ENCODE peak calls at places on chromosome X, in nine cellular contexts. X is sigmoid colon, K is GM12865, I is fibroblast of lung, V is upper lobe of right lung, O is cardiac muscle cell, C is omental fat pad, L is D721Med, Q is SK-N-SH. Z is an unnamed sample.

GRCh38 chrX:152843852-152844251 is 13.0 kb downstream of the NSDHL start:
- DNase-seq in V (no peak), I (no peak), C (no peak), O (no peak), L (no peak), K (no peak), X (no peak), Q (no peak), Z (no peak)

GRCh38 chrX:15416133-15416993 is 32.1 kb upstream of the VEGFD start:
- DNase-seq in I (peak; percentile 23), L (no peak), K (peak; percentile 15), O (no peak), Q (no peak), C (no peak), V (no peak), X (no peak), Z (no peak)

GRCh38 chrX:119407681-119408080 is 8.5 kb downstream of the SLC25A43 start:
- DNase-seq in C (no peak), O (no peak), Q (no peak), V (no peak), X (no peak), L (no peak), I (peak; percentile 44), K (no peak), Z (no peak)

GRCh38 chrX:38799995-38800394 is 1.3 kb upstream of the MID1IP1 start:
- DNase-seq in K (no peak), O (no peak), Q (no peak), X (no peak), I (no peak), C (no peak), V (no peak), L (no peak), Z (no peak)

GRCh38 chrX:9573282-9574106 is 108.6 kb downstream of the TBL1X start:
- DNase-seq in Q (no peak), V (no peak), I (no peak), C (no peak), O (no peak), K (no peak), L (no peak), X (no peak), Z (no peak)

GRCh38 chrX:103631145-103631544 is 2.4 kb downstream of the TCEAL1 start:
- DNase-seq in V (no peak), O (no peak), L (no peak), I (no peak), Q (no peak), C (no peak), X (no peak), K (no peak), Z (no peak)

GRCh38 chrX:3160771-3161170 is 119.5 kb downstream of the ARSF start:
- DNase-seq in O (peak; percentile 21), I (no peak), Q (no peak), K (no peak), X (no peak), C (no peak), L (no peak), V (no peak), Z (no peak)

GRCh38 chrX:151167791-151168345 is 8.5 kb upstream of the GPR50 start:
- DNase-seq in L (no peak), I (no peak), C (no peak), X (no peak), O (no peak), V (no peak), Q (no peak), K (no peak), Z (no peak)

GRCh38 chrX:40173662-40174593 is 76.2 kb upstream of the BCOR start:
- DNase-seq in V (peak; percentile 83), K (peak; percentile 85), X (peak; percentile 81), I (peak; percentile 8), L (no peak), C (no peak), Q (peak; percentile 48), O (peak; percentile 59), Z (peak; percentile 86)

GRCh38 chrX:40975951-40976350 is 109.3 kb upstream of the USP9X start:
- DNase-seq in Q (no peak), I (no peak), L (no peak), K (no peak), C (no peak), V (no peak), O (no peak), X (no peak), Z (no peak)

GRCh38 chrX:53831662-53832635 is 145.4 kb upstream of the HUWE1 start:
- DNase-seq in Q (peak; percentile 45), C (no peak), V (no peak), I (peak; percentile 16), X (no peak), L (no peak), K (peak; percentile 54), O (peak; percentile 10), Z (no peak)
- TF ChIP-seq CTCF in Q (peak; percentile 55), C (no peak), V (peak; percentile 42), I (peak; percentile 23), X (no peak), L (peak; percentile 29), K (peak; percentile 43), O (peak; percentile 50), Z (peak; percentile 72)

GRCh38 chrX:79588233-79588632 is 221.1 kb upstream of the ITM2A start:
- DNase-seq in K (no peak), L (no peak), X (no peak), O (no peak), V (no peak), Q (no peak), C (no peak), I (no peak), Z (no peak)

GRCh38 chrX:79592259-79592658 is 225.1 kb upstream of the ITM2A start:
- DNase-seq in V (no peak), I (no peak), X (no peak), Q (peak; percentile 8), L (no peak), K (no peak), C (no peak), O (peak; percentile 0), Z (no peak)
- TF ChIP-seq CTCF in V (no peak), I (no peak), X (no peak), Q (peak; percentile 40), L (no peak), K (peak; percentile 6), C (no peak), O (no peak), Z (no peak)

DNA sequence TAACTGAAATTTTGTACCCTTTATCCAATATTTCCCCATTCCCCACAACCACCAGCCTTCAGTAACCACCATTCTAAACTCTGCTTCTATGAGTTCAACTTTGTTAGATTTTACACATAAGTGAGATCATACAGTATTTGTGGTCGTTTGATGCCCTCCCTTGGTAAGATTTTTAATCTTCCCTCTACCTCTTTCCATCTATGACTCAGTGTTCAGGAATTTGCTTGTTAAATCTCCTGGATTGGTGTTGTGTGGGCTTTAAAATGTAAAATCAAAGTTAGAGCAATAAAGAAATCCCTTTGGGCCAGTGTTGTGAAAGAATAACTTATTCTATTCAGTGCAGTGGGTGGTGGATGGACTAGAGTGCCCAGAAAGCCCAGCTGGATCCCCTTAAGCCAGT is 37.4 kb downstream of the SLC16A2 start:
- DNase-seq in V (no peak), X (no peak), K (no peak), L (no peak), I (peak; percentile 75), O (no peak), C (no peak), Q (no peak), Z (no peak)
- TF ChIP-seq CTCF in V (no peak), X (peak; percentile 8), K (no peak), L (peak; percentile 7), I (no peak), O (no peak), C (no peak), Q (peak; percentile 32), Z (peak; percentile 60)

GRCh38 chrX:22087158-22087557 is 55.0 kb downstream of the PHEX start:
- DNase-seq in L (no peak), C (no peak), K (no peak), O (no peak), X (no peak), I (no peak), V (no peak), Q (no peak), Z (no peak)

GRCh38 chrX:22085969-22086368 is 53.8 kb downstream of the PHEX start:
- DNase-seq in L (no peak), I (no peak), Q (no peak), V (no peak), X (no peak), C (no peak), O (no peak), K (no peak), Z (no peak)

GRCh38 chrX:22078117-22078516 is 46.0 kb downstream of the PHEX start:
- DNase-seq in I (peak; percentile 0), X (no peak), L (no peak), Q (no peak), O (no peak), C (no peak), K (no peak), V (no peak), Z (no peak)

DNA sequence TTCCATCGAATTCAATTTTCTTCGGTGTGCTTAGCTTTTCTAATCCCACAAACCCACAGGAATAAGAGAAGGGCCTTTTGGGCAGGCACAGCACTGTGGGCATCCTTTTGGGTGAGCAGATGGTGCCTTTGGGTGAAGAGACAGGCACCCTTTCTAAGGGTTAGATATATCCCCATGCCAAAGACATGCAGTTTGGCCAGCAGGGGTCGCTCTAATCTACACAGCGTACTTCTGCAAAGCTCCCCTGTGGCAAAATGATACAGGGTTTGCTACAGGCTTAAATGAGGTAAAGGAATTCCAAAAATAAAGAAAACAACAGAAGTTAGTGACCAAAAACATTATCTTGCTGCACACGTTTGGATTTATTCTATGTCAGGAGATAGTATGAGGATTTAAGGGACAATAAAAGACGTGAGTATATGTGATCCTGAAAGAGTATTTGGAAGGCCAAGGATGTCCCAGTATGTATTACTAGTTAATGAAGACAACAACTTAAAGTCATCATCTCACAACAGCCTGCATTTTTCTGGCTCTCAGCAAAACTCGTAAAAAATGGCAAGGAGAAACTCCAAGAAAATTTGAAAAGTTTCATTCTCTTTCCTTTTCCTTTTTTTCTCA is 49.5 kb downstream of the PHEX start:
- DNase-seq in C (peak; percentile 40), L (no peak), K (peak; percentile 64), I (peak; percentile 39), X (peak; percentile 66), Q (peak; percentile 22), V (peak; percentile 63), O (peak; percentile 80), Z (no peak)
- TF ChIP-seq CTCF in C (no peak), L (peak; percentile 50), K (peak; percentile 62), I (peak; percentile 62), X (no peak), Q (peak; percentile 94), V (peak; percentile 59), O (peak; percentile 72), Z (peak; percentile 81)

DNA sequence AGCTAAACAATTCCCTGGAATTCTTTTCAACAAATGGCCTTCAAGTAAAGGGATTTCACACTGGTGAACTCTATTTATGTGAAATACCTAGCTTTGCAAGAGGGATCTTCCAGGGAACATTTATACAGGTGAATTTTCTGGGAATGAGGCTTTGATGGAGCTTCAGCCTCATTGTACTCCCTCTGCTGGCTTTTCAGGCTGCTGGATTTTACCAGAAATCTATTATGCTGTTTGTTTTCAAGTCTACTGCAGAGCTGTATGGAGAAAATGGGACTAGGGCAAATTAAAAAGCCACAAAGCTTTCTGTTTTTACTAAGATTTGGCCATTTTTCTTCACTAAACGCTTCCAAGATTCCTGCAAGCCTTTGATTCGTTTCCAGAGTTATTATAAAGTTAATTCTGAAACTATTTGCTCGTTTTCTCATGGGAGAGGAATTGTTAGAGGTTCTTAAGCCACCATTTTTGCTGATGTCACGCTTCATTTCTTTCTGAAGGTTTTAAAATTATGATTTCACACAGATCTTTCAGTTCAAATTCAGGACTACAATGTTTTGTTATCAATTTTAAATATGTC is 31.6 kb downstream of the KDM6A start:
- DNase-seq in K (no peak), C (no peak), V (no peak), X (no peak), Q (no peak), L (no peak), I (peak; percentile 25), O (no peak), Z (no peak)
- TF ChIP-seq CTCF in K (no peak), C (no peak), V (no peak), X (no peak), Q (peak; percentile 10), L (no peak), I (peak; percentile 21), O (peak; percentile 14), Z (peak; percentile 34)

Z was measured in chondrocyte.